ENCODE peak calls at places on chromosomes 16 and 17, in eight cellular contexts. W is lower lobe of right lung; F is heart left ventricle; J is heart right ventricle; P is sigmoid colon; K is MM.1S; I is fibroblast of lung; V is effector memory CD4-positive, alpha-beta T cell. M is an unnamed sample.

GRCh38 chr16:63461248-63461841 is 1425.1 kb upstream of the CDH8 start:
- DNase-seq in W (no peak), F (no peak), J (no peak), P (no peak), K (peak), I (peak), V (no peak), M (peak)

GRCh38 chr16:28261916-28262315 is 30.4 kb upstream of the SBK1 start:
- DNase-seq in W (no peak), F (peak), J (peak), P (no peak), K (peak), I (no peak), V (no peak), M (no peak)

GRCh38 chr17:10036511-10037061 is 131.5 kb upstream of the RCVRN start:
- DNase-seq in W (peak), F (peak), J (peak), P (peak), K (no peak), I (no peak), V (no peak), M (no peak)

GRCh38 chr16:68402748-68403040 is 45.6 kb downstream of the SMPD3 start:
- DNase-seq in W (peak), F (no peak), J (no peak), P (no peak), K (no peak), I (no peak), V (no peak), M (no peak)

GRCh38 chr17:4980644-4981216 is 6.7 kb downstream of the CAMTA2 start:
- DNase-seq in W (no peak), F (no peak), J (no peak), P (no peak), K (peak), I (peak), V (no peak), M (peak)

GRCh38 chr17:67376509-67376891 is 581 bp upstream of the PITPNC1 start:
- DNase-seq in W (no peak), F (no peak), J (no peak), P (peak), K (peak), I (peak), V (no peak), M (peak)

GRCh38 chr17:17469358-17469757 is 7.4 kb upstream of the MED9 start:
- DNase-seq in W (no peak), F (no peak), J (no peak), P (no peak), K (no peak), I (no peak), V (no peak), M (no peak)

GRCh38 chr17:31391496-31391949 is at the start of gene RAB11FIP4:
- DNase-seq in W (no peak), F (no peak), J (no peak), P (no peak), K (no peak), I (peak), V (no peak), M (no peak)

GRCh38 chr17:27343972-27344607 is 50.2 kb downstream of the WSB1 start:
- DNase-seq in W (no peak), F (no peak), J (no peak), P (no peak), K (no peak), I (no peak), V (no peak), M (no peak)

GRCh38 chr17:43092891-43093290 is 32.3 kb downstream of the BRCA1 start:
- DNase-seq in W (no peak), F (no peak), J (no peak), P (no peak), K (no peak), I (no peak), V (no peak), M (no peak)

GRCh38 chr17:48427598-48427997 is 2.4 kb downstream of the SKAP1 start:
- DNase-seq in W (no peak), F (no peak), J (no peak), P (no peak), K (peak), I (no peak), V (peak), M (no peak)

GRCh38 chr17:46916211-46916610 is 6.7 kb upstream of the GOSR2 start:
- DNase-seq in W (no peak), F (no peak), J (no peak), P (no peak), K (no peak), I (no peak), V (no peak), M (no peak)

GRCh38 chr16:30651124-30652004 is 604 bp downstream of the PRR14 start:
- DNase-seq in W (peak), F (peak), J (peak), P (peak), K (peak), I (peak), V (peak), M (peak)

GRCh38 chr17:39699818-39700147 is at the start of gene ERBB2:
- DNase-seq in W (peak), F (peak), J (peak), P (peak), K (no peak), I (peak), V (no peak), M (peak)

GRCh38 chr16:35734728-35735402 is 2275.5 kb downstream of the TP53TG3F start:
- DNase-seq in W (no peak), F (no peak), J (no peak), P (no peak), K (no peak), I (no peak), V (no peak), M (no peak)

GRCh38 chr17:4249452-4250029 is 14.2 kb downstream of the ANKFY1 start:
- DNase-seq in W (no peak), F (no peak), J (no peak), P (no peak), K (peak), I (peak), V (no peak), M (no peak)

GRCh38 chr16:80899804-80900592 is 95.6 kb upstream of the CDYL2 start:
- DNase-seq in W (peak), F (peak), J (peak), P (peak), K (no peak), I (peak), V (no peak), M (peak)

GRCh38 chr17:69342896-69343644 is 16.1 kb upstream of the ABCA5 start:
- DNase-seq in W (no peak), F (no peak), J (no peak), P (no peak), K (no peak), I (no peak), V (no peak), M (no peak)

GRCh38 chr16:28981517-28981916 is 3.3 kb upstream of the LAT start:
- DNase-seq in W (no peak), F (no peak), J (no peak), P (no peak), K (peak), I (no peak), V (no peak), M (no peak)

GRCh38 chr17:73189417-73190099 is 3.3 kb upstream of the COG1 start:
- DNase-seq in W (no peak), F (no peak), J (no peak), P (no peak), K (peak), I (peak), V (no peak), M (peak)

GRCh38 chr16:30740364-30741251 is 7.6 kb upstream of the PHKG2 start:
- DNase-seq in W (peak), F (peak), J (peak), P (peak), K (no peak), I (peak), V (no peak), M (peak)

GRCh38 chr17:37322826-37323561 is 52.8 kb upstream of the C17orf78 start:
- DNase-seq in W (no peak), F (no peak), J (no peak), P (no peak), K (no peak), I (no peak), V (no peak), M (no peak)

GRCh38 chr17:48637323-48638260 is 11.4 kb upstream of the HOXB9 start:
- DNase-seq in W (no peak), F (no peak), J (no peak), P (peak), K (no peak), I (peak), V (no peak), M (no peak)

GRCh38 chr17:8889458-8890210 is 22.2 kb upstream of the PIK3R6 start:
- DNase-seq in W (no peak), F (peak), J (no peak), P (no peak), K (no peak), I (no peak), V (no peak), M (no peak)

GRCh38 chr17:65055708-65056638 is 567 bp downstream of the GNA13 start:
- DNase-seq in W (peak), F (peak), J (peak), P (peak), K (peak), I (peak), V (peak), M (peak)

GRCh38 chr17:65058615-65059014 is 2.1 kb upstream of the GNA13 start:
- DNase-seq in W (no peak), F (no peak), J (no peak), P (no peak), K (no peak), I (no peak), V (no peak), M (peak)

GRCh38 chr17:65060855-65061254 is 4.3 kb upstream of the GNA13 start:
- DNase-seq in W (no peak), F (no peak), J (no peak), P (peak), K (no peak), I (no peak), V (no peak), M (no peak)

GRCh38 chr17:65057520-65058075 is 1.1 kb upstream of the GNA13 start:
- DNase-seq in W (no peak), F (peak), J (peak), P (peak), K (no peak), I (no peak), V (no peak), M (no peak)

GRCh38 chr17:65058151-65058550 is 1.6 kb upstream of the GNA13 start:
- DNase-seq in W (no peak), F (no peak), J (no peak), P (no peak), K (no peak), I (no peak), V (no peak), M (no peak)
- H3K27ac ChIP-seq in W (peak), F (peak), J (peak), P (peak), K (no peak), I (no peak), V (no peak), M (peak)

GRCh38 chr17:59401274-59401673 is 69.8 kb downstream of the YPEL2 start:
- DNase-seq in W (no peak), F (no peak), J (no peak), P (no peak), K (no peak), I (no peak), V (no peak), M (no peak)

GRCh38 chr17:59401725-59402124 is 70.3 kb downstream of the YPEL2 start:
- DNase-seq in W (no peak), F (no peak), J (no peak), P (no peak), K (no peak), I (no peak), V (no peak), M (no peak)

GRCh38 chr17:59399914-59400313 is 68.5 kb downstream of the YPEL2 start:
- DNase-seq in W (no peak), F (peak), J (peak), P (no peak), K (no peak), I (no peak), V (no peak), M (no peak)

GRCh38 chr17:59402760-59403159 is 71.3 kb downstream of the YPEL2 start:
- DNase-seq in W (no peak), F (no peak), J (no peak), P (no peak), K (no peak), I (no peak), V (no peak), M (no peak)

DNA sequence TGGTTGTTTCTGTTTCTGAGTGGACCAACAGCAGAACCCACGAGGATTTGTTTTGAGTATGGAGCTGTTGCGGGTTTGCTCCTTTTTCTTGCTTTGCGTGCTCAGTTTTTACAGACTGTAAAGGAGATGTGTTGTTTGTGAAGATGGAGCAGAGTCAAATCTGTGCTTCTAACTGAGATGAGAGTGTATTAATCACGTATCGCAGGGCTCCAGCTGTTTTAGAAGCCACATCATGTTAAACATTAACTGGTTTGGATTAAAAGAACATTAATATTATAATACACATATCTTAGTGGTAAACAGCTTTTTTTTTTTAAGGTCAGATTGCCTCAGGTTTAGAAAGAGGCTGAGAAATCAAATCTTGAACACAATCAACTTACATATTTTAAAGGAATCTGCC is 69.4 kb downstream of the YPEL2 start:
- DNase-seq in W (no peak), F (no peak), J (no peak), P (no peak), K (no peak), I (peak), V (no peak), M (no peak)
- H3K27ac ChIP-seq in W (no peak), F (peak), J (peak), P (no peak), K (no peak), I (no peak), V (no peak), M (no peak)

DNA sequence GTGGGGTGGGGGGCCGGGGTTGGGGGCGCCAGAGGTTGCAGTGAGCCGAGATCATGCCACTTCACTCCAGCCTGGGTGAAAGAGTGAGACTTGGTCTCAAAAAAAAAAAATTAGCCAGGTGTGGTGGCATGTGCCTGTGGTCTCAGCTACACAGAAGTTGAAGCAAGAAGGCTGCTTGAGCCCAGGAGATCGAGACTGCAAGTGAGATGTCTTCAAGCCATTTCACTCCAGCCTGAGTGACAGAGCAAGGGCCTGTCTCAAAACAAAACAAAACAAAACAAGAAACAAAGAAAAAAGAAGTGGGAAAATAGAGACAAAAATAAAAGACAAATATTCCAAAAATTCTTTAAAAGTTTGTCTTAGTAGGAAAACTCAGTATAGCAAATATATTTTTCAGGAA is 135.1 kb upstream of the CORO6 start:
- DNase-seq in W (no peak), F (no peak), J (no peak), P (no peak), K (no peak), I (no peak), V (no peak), M (no peak)
- H3K27ac ChIP-seq in W (no peak), F (no peak), J (no peak), P (no peak), K (no peak), I (no peak), V (no peak), M (no peak)

DNA sequence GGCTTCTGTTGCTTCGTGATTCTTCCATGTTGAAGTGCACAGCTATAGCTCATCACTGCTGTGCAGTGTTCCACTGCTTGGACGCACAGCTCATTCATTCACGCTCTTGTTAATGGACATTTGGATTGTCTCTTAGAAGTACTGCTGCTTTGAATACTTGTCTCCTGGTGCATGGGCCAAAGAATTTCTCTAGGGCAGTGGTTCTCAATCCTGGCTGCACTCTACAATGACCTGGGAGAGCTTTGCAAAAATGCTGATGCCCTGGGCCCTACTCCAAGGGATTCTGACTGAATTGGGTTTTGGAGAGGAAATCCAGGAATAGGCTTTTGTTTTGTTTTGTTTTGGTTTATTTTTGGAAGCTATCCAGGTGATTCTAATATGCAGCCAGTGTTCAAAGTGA is 20.0 kb downstream of the CCL17 start:
- DNase-seq in W (no peak), F (no peak), J (no peak), P (no peak), K (no peak), I (no peak), V (no peak), M (no peak)
- H3K27ac ChIP-seq in W (no peak), F (peak), J (peak), P (no peak), K (no peak), I (no peak), V (no peak), M (no peak)

DNA sequence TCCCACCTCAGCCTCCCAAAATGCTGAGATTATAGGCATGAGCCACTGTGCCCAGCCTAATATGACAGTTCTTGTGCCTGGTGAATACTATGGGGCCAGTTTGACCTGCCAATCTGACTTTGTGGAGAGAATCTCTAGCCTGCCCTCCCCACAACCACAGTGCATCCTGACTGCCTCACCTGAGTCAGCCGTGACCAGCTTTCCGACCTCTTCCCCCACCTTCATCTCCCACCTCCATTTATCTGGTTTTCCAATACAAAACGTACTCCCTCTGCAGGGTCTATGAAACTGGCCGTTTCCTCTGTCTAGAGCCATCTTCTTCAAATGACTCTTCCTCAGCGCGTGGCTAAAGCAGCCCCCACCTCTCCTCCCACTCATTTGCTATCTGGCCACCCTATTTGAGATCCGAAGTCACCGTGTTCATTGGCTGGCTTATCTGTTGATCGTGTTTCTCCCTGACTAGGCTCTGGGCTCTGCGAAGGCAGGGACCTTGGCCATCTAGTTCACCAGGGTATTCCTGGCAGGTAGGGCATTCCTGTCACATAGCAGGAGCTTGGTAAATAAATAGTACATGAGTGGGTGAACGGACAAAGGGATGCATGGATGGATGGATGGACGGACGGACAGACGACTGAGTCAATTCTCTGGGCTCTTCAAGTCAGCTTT is 22.3 kb upstream of the PLLP start:
- DNase-seq in W (no peak), F (no peak), J (no peak), P (peak), K (no peak), I (no peak), V (no peak), M (no peak)
- H3K27ac ChIP-seq in W (no peak), F (no peak), J (no peak), P (no peak), K (no peak), I (no peak), V (no peak), M (no peak)

DNA sequence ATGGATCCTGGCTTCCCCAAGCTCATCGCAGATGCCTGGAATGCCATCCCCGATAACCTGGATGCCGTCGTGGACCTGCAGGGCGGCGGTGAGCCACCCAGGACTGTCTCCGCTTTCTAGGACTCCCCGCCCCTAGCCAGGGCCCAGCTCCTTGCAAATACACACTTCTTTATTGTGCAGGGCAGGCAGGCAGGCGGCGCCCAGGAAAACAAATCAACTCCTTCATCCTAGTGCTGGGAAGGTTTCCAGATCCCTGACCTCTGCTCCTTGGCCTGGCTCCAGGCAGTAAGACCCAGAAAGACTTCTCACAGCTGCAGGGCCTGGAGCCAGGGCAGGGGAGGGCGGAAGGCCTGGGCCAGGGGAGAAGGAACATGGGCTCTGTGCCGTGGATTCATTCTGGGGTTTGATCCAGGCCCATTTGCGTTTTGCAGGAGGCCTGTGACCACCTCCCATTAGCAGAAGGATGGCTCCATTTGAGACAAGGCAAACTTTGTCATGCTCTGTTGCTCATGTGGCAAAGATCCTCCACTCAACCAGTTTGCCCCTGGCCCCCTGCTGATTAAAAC is 6.0 kb upstream of the LPCAT2 start:
- DNase-seq in W (peak), F (peak), J (peak), P (peak), K (no peak), I (peak), V (no peak), M (peak)
- H3K27ac ChIP-seq in W (peak), F (peak), J (peak), P (peak), K (no peak), I (peak), V (no peak), M (no peak)

GRCh38 chr16:2250652-2251280 is 621 bp downstream of the ECI1 start:
- DNase-seq in W (no peak), F (no peak), J (no peak), P (peak), K (peak), I (no peak), V (peak), M (no peak)
- H3K27ac ChIP-seq in W (peak), F (peak), J (peak), P (peak), K (peak), I (peak), V (peak), M (peak)